ENCODE peak calls at places on chromosomes 16 and 17, in seven cellular contexts. One of them, this sample, is unnamed.

GRCh38 chr16:397135-397661 is at the start of gene NME4:
- DNase-seq in sigmoid colon: peak; percentile 72
- DNase-seq in HCT116: no peak
- DNase-seq in stomach: no peak
- DNase-seq in GM23338: peak; percentile 76
- DNase-seq in esophagus muscularis mucosa: no peak
- DNase-seq in transverse colon: peak; percentile 40
- DNase-seq in this sample: peak; percentile 87

GRCh38 chr16:3004319-3004718 is 8.4 kb upstream of the CLDN9 start:
- DNase-seq in esophagus muscularis mucosa: no peak
- DNase-seq in transverse colon: no peak
- DNase-seq in HCT116: no peak
- DNase-seq in sigmoid colon: no peak
- DNase-seq in GM23338: no peak
- DNase-seq in stomach: no peak
- DNase-seq in this sample: no peak

GRCh38 chr17:41008811-41009210 is at the start of gene KRTAP3-1:
- DNase-seq in GM23338: no peak
- DNase-seq in HCT116: no peak
- DNase-seq in sigmoid colon: no peak
- DNase-seq in transverse colon: no peak
- DNase-seq in esophagus muscularis mucosa: peak; percentile 81
- DNase-seq in stomach: no peak
- DNase-seq in this sample: no peak

GRCh38 chr17:75832164-75832651 is 12.0 kb downstream of the UNC13D start:
- DNase-seq in HCT116: no peak
- DNase-seq in GM23338: no peak
- DNase-seq in stomach: peak; percentile 38
- DNase-seq in sigmoid colon: peak; percentile 87
- DNase-seq in transverse colon: peak; percentile 57
- DNase-seq in esophagus muscularis mucosa: no peak
- DNase-seq in this sample: no peak

GRCh38 chr16:67528222-67528869 is at the start of gene RIPOR1:
- DNase-seq in esophagus muscularis mucosa: no peak
- DNase-seq in HCT116: no peak
- DNase-seq in GM23338: peak; percentile 66
- DNase-seq in transverse colon: peak; percentile 62
- DNase-seq in sigmoid colon: peak; percentile 83
- DNase-seq in stomach: peak; percentile 65
- DNase-seq in this sample: peak; percentile 92

GRCh38 chr16:2497641-2498040 is 16.1 kb upstream of the ATP6V0C start:
- DNase-seq in HCT116: no peak
- DNase-seq in sigmoid colon: no peak
- DNase-seq in GM23338: no peak
- DNase-seq in transverse colon: no peak
- DNase-seq in stomach: no peak
- DNase-seq in esophagus muscularis mucosa: no peak
- DNase-seq in this sample: peak; percentile 60

GRCh38 chr17:68600881-68601564 is at the start of gene FAM20A:
- DNase-seq in HCT116: no peak
- DNase-seq in sigmoid colon: no peak
- DNase-seq in esophagus muscularis mucosa: peak; percentile 91
- DNase-seq in GM23338: peak; percentile 53
- DNase-seq in transverse colon: peak; percentile 13
- DNase-seq in stomach: peak; percentile 87
- DNase-seq in this sample: peak; percentile 77

GRCh38 chr16:63602206-63602927 is 1519.5 kb downstream of the CDH11 start:
- DNase-seq in sigmoid colon: no peak
- DNase-seq in stomach: no peak
- DNase-seq in esophagus muscularis mucosa: no peak
- DNase-seq in transverse colon: no peak
- DNase-seq in GM23338: no peak
- DNase-seq in HCT116: no peak
- DNase-seq in this sample: no peak

GRCh38 chr16:83995756-83996155 is 27.7 kb downstream of the NECAB2 start:
- DNase-seq in GM23338: peak; percentile 88
- DNase-seq in esophagus muscularis mucosa: no peak
- DNase-seq in HCT116: peak; percentile 18
- DNase-seq in transverse colon: peak; percentile 17
- DNase-seq in sigmoid colon: no peak
- DNase-seq in stomach: peak; percentile 57
- DNase-seq in this sample: no peak

GRCh38 chr17:82888583-82889495 is 49.0 kb upstream of the ZNF750 start:
- DNase-seq in stomach: peak; percentile 92
- DNase-seq in sigmoid colon: no peak
- DNase-seq in esophagus muscularis mucosa: no peak
- DNase-seq in transverse colon: no peak
- DNase-seq in HCT116: no peak
- DNase-seq in GM23338: no peak
- DNase-seq in this sample: peak; percentile 77

DNA sequence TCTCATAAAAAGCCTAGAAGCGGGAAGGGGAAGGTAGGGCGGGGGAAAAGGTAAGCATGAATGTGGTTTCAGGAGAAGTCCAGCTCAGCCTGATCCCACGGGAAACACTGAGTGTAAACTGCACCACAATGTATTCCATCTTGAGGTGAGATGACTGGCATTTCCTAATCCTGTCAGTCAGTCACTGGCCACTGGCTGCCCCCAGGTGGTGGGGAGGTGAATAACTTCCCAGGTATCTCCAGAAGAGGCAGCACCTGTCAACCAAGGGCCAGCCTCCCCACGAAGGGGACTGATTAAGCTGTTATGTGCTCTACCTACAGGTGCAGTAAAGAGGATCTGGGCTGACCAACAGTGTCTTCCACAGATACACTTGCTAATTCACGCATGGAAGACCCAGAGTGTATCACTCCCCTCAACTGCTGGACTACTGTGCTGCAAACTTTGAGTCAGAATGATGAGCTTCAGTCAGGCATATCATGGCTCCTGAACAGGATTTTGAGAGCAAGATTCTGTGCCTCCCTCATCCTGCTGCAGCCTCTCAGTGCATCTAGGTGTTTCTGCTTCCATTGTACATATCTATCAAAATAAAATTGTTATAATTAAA is 108.5 kb upstream of the CCL2 start:
- DNase-seq in sigmoid colon: no peak
- DNase-seq in esophagus muscularis mucosa: no peak
- DNase-seq in GM23338: peak; percentile 88
- DNase-seq in HCT116: no peak
- DNase-seq in transverse colon: peak; percentile 73
- DNase-seq in stomach: peak; percentile 74
- DNase-seq in this sample: no peak
- H3K27ac ChIP-seq in sigmoid colon: no peak overlapping the region
- H3K27ac ChIP-seq in esophagus muscularis mucosa: no peak overlapping the region
- H3K27ac ChIP-seq in GM23338: no peak overlapping the region
- H3K27ac ChIP-seq in HCT116: no peak overlapping the region
- H3K27ac ChIP-seq in transverse colon: no peak overlapping the region
- H3K27ac ChIP-seq in stomach: no peak overlapping the region
- H3K27ac ChIP-seq in this sample: no peak overlapping the region

GRCh38 chr16:12126091-12126806 is 149.7 kb downstream of the SNX29 start:
- DNase-seq in stomach: no peak
- DNase-seq in esophagus muscularis mucosa: no peak
- DNase-seq in HCT116: no peak
- DNase-seq in sigmoid colon: no peak
- DNase-seq in transverse colon: no peak
- DNase-seq in GM23338: no peak
- DNase-seq in this sample: no peak
- TF ChIP-seq POLR2AphosphoS5 in stomach: no peak
- TF ChIP-seq POLR2AphosphoS5 in esophagus muscularis mucosa: no peak
- TF ChIP-seq POLR2AphosphoS5 in HCT116: no peak
- TF ChIP-seq POLR2AphosphoS5 in sigmoid colon: no peak
- TF ChIP-seq POLR2AphosphoS5 in transverse colon: no peak
- TF ChIP-seq POLR2AphosphoS5 in GM23338: no peak
- TF ChIP-seq POLR2AphosphoS5 in this sample: no peak

GRCh38 chr17:29248845-29249244 is 2.2 kb downstream of the CRYBA1 start:
- DNase-seq in sigmoid colon: no peak
- DNase-seq in HCT116: no peak
- DNase-seq in transverse colon: no peak
- DNase-seq in esophagus muscularis mucosa: no peak
- DNase-seq in stomach: no peak
- DNase-seq in GM23338: no peak
- DNase-seq in this sample: no peak

GRCh38 chr17:29253037-29253436 is 6.4 kb downstream of the CRYBA1 start:
- DNase-seq in HCT116: no peak
- DNase-seq in transverse colon: no peak
- DNase-seq in stomach: no peak
- DNase-seq in GM23338: no peak
- DNase-seq in sigmoid colon: no peak
- DNase-seq in esophagus muscularis mucosa: no peak
- DNase-seq in this sample: no peak

GRCh38 chr17:29250666-29251065 is 4.0 kb downstream of the CRYBA1 start:
- DNase-seq in transverse colon: no peak
- DNase-seq in GM23338: no peak
- DNase-seq in sigmoid colon: no peak
- DNase-seq in esophagus muscularis mucosa: no peak
- DNase-seq in stomach: no peak
- DNase-seq in HCT116: no peak
- DNase-seq in this sample: no peak

GRCh38 chr17:29251969-29252866 is 5.6 kb downstream of the CRYBA1 start:
- DNase-seq in HCT116: no peak
- DNase-seq in GM23338: peak; percentile 70
- DNase-seq in esophagus muscularis mucosa: peak; percentile 24
- DNase-seq in sigmoid colon: no peak
- DNase-seq in transverse colon: no peak
- DNase-seq in stomach: no peak
- DNase-seq in this sample: no peak

DNA sequence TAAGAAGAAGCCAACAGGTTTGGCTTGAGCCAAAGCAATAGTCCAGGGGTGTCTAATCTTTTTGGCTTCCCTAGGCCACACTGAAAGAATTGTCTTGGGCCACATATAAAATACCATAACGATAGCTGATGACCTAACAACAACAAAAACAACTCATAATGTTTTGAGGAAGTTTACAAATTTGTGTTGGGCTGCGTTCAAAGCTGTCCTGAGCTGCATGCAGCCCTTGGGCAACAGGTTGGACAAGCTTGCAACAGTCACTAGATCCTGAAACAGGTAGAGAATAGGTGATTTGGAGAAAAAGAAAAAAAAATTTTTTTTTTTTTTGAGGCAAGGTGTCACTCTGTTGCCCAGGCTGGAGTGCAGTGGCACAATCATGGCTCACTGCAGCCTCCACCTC is 4.5 kb downstream of the CRYBA1 start:
- DNase-seq in HCT116: no peak
- DNase-seq in transverse colon: no peak
- DNase-seq in GM23338: no peak
- DNase-seq in sigmoid colon: no peak
- DNase-seq in esophagus muscularis mucosa: no peak
- DNase-seq in stomach: no peak
- DNase-seq in this sample: no peak
- H3K27ac ChIP-seq in HCT116: no peak overlapping the region
- H3K27ac ChIP-seq in transverse colon: no peak overlapping the region
- H3K27ac ChIP-seq in GM23338: no peak overlapping the region
- H3K27ac ChIP-seq in sigmoid colon: no peak overlapping the region
- H3K27ac ChIP-seq in esophagus muscularis mucosa: no peak overlapping the region
- H3K27ac ChIP-seq in stomach: no peak overlapping the region
- H3K27ac ChIP-seq in this sample: no peak overlapping the region

GRCh38 chr16:85906349-85906748 is 7.4 kb downstream of the IRF8 start:
- DNase-seq in stomach: no peak
- DNase-seq in sigmoid colon: peak; percentile 40
- DNase-seq in HCT116: no peak
- DNase-seq in GM23338: no peak
- DNase-seq in transverse colon: no peak
- DNase-seq in esophagus muscularis mucosa: no peak
- DNase-seq in this sample: peak; percentile 74
- TF ChIP-seq POLR2AphosphoS5 in stomach: no peak
- TF ChIP-seq POLR2AphosphoS5 in sigmoid colon: no peak
- TF ChIP-seq POLR2AphosphoS5 in HCT116: no peak
- TF ChIP-seq POLR2AphosphoS5 in GM23338: no peak
- TF ChIP-seq POLR2AphosphoS5 in transverse colon: no peak
- TF ChIP-seq POLR2AphosphoS5 in esophagus muscularis mucosa: no peak
- TF ChIP-seq POLR2AphosphoS5 in this sample: peak; percentile 80

GRCh38 chr17:60156746-60157145 is 7.0 kb downstream of the CA4 start:
- DNase-seq in esophagus muscularis mucosa: no peak
- DNase-seq in stomach: no peak
- DNase-seq in transverse colon: no peak
- DNase-seq in GM23338: no peak
- DNase-seq in HCT116: no peak
- DNase-seq in sigmoid colon: no peak
- DNase-seq in this sample: no peak

GRCh38 chr17:60154616-60155426 is 5.0 kb downstream of the CA4 start:
- DNase-seq in GM23338: peak; percentile 2
- DNase-seq in esophagus muscularis mucosa: no peak
- DNase-seq in HCT116: no peak
- DNase-seq in sigmoid colon: no peak
- DNase-seq in stomach: peak; percentile 73
- DNase-seq in transverse colon: no peak
- DNase-seq in this sample: peak; percentile 51

GRCh38 chr17:60155815-60156214 is 6.0 kb downstream of the CA4 start:
- DNase-seq in esophagus muscularis mucosa: no peak
- DNase-seq in transverse colon: no peak
- DNase-seq in GM23338: no peak
- DNase-seq in HCT116: no peak
- DNase-seq in stomach: no peak
- DNase-seq in sigmoid colon: no peak
- DNase-seq in this sample: peak; percentile 21

GRCh38 chr17:60153606-60154355 is 4.0 kb downstream of the CA4 start:
- DNase-seq in transverse colon: no peak
- DNase-seq in sigmoid colon: no peak
- DNase-seq in GM23338: peak; percentile 2
- DNase-seq in HCT116: no peak
- DNase-seq in stomach: no peak
- DNase-seq in esophagus muscularis mucosa: no peak
- DNase-seq in this sample: peak; percentile 55

DNA sequence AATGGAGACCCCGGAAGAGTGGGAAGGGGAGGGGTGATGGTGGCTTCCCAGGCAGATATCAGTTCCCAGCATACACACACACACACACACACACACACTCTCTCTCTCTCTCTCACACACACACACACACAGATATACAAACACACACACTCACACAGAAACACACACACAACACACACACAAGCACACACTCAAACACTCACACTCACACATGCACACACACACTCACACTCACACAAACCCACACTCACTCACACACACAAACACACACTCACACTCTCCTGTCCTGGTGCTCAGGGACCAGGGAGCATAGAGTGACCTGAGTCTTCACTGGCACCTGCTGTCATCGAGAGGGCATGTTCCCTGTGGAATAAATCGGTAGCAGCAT is 5.6 kb downstream of the CA4 start:
- DNase-seq in sigmoid colon: no peak
- DNase-seq in HCT116: no peak
- DNase-seq in stomach: no peak
- DNase-seq in GM23338: no peak
- DNase-seq in transverse colon: no peak
- DNase-seq in esophagus muscularis mucosa: no peak
- DNase-seq in this sample: peak; percentile 2
- H3K27ac ChIP-seq in sigmoid colon: no peak overlapping the region
- H3K27ac ChIP-seq in HCT116: no peak overlapping the region
- H3K27ac ChIP-seq in stomach: no peak overlapping the region
- H3K27ac ChIP-seq in GM23338: no peak overlapping the region
- H3K27ac ChIP-seq in transverse colon: no peak overlapping the region
- H3K27ac ChIP-seq in esophagus muscularis mucosa: no peak overlapping the region
- H3K27ac ChIP-seq in this sample: no peak overlapping the region